ENCODE peak calls at places on chromosomes 12 and 14, in four cellular contexts. One of them, this sample, is unnamed.

GRCh38 chr14:51342226-51342625 is 102.2 kb downstream of the TMX1 start:
- DNase-seq in mesendoderm: no peak
- DNase-seq in neuronal stem cell: no peak
- DNase-seq in H9: no peak
- DNase-seq in this sample: peak

GRCh38 chr12:12506541-12506940 is 56.1 kb downstream of the DUSP16 start:
- DNase-seq in neuronal stem cell: no peak
- DNase-seq in mesendoderm: peak
- DNase-seq in H9: no peak
- DNase-seq in this sample: peak

GRCh38 chr12:107092669-107093546 is 441 bp downstream of the CRY1 start:
- DNase-seq in neuronal stem cell: peak
- DNase-seq in H9: peak
- DNase-seq in mesendoderm: peak
- DNase-seq in this sample: peak

GRCh38 chr12:112907415-112908157 is 824 bp downstream of the OAS1 start:
- DNase-seq in mesendoderm: no peak
- DNase-seq in neuronal stem cell: no peak
- DNase-seq in H9: no peak
- DNase-seq in this sample: no peak

GRCh38 chr14:77037886-77038511 is 9.5 kb upstream of the IRF2BPL start:
- DNase-seq in mesendoderm: no peak
- DNase-seq in neuronal stem cell: no peak
- DNase-seq in H9: no peak
- DNase-seq in this sample: peak

GRCh38 chr12:115866909-115867525 is 410.5 kb downstream of the MED13L start:
- DNase-seq in H9: peak
- DNase-seq in mesendoderm: peak
- DNase-seq in neuronal stem cell: no peak
- DNase-seq in this sample: no peak

GRCh38 chr12:57740656-57741412 is 2.3 kb upstream of the AGAP2 start:
- DNase-seq in mesendoderm: peak
- DNase-seq in neuronal stem cell: no peak
- DNase-seq in H9: peak
- DNase-seq in this sample: no peak

GRCh38 chr14:67879026-67879425 is 59.4 kb downstream of the RAD51B start:
- DNase-seq in neuronal stem cell: no peak
- DNase-seq in H9: no peak
- DNase-seq in mesendoderm: no peak
- DNase-seq in this sample: no peak

GRCh38 chr12:602700-603068 is 60.6 kb downstream of the NINJ2 start:
- DNase-seq in H9: no peak
- DNase-seq in mesendoderm: no peak
- DNase-seq in neuronal stem cell: no peak
- DNase-seq in this sample: no peak

GRCh38 chr12:98198261-98198982 is 317.0 kb upstream of the TMPO start:
- DNase-seq in mesendoderm: peak
- DNase-seq in H9: no peak
- DNase-seq in neuronal stem cell: no peak
- DNase-seq in this sample: no peak

GRCh38 chr12:58602736-58603135 is 317.6 kb downstream of the LRIG3 start:
- DNase-seq in neuronal stem cell: no peak
- DNase-seq in H9: no peak
- DNase-seq in mesendoderm: no peak
- DNase-seq in this sample: no peak

GRCh38 chr12:118145113-118145797 is 9.3 kb downstream of the PEBP1 start:
- DNase-seq in neuronal stem cell: no peak
- DNase-seq in mesendoderm: no peak
- DNase-seq in H9: no peak
- DNase-seq in this sample: no peak

GRCh38 chr14:31787377-31787776 is 226.2 kb downstream of the NUBPL start:
- DNase-seq in neuronal stem cell: no peak
- DNase-seq in H9: no peak
- DNase-seq in mesendoderm: no peak
- DNase-seq in this sample: no peak

GRCh38 chr12:3750616-3751015 is 2.3 kb downstream of the CRACR2A start:
- DNase-seq in H9: peak
- DNase-seq in mesendoderm: no peak
- DNase-seq in neuronal stem cell: no peak
- DNase-seq in this sample: no peak

GRCh38 chr12:3520168-3520567 is 29.2 kb downstream of the PRMT8 start:
- DNase-seq in mesendoderm: no peak
- DNase-seq in neuronal stem cell: no peak
- DNase-seq in H9: peak
- DNase-seq in this sample: no peak

GRCh38 chr14:53845813-53846693 is 110.6 kb downstream of the BMP4 start:
- DNase-seq in neuronal stem cell: no peak
- DNase-seq in H9: no peak
- DNase-seq in mesendoderm: peak
- DNase-seq in this sample: no peak

GRCh38 chr14:91229005-91229382 is 15.5 kb downstream of the GPR68 start:
- DNase-seq in neuronal stem cell: no peak
- DNase-seq in mesendoderm: no peak
- DNase-seq in H9: no peak
- DNase-seq in this sample: no peak
- H3K23ac ChIP-seq in neuronal stem cell: no peak
- H3K23ac ChIP-seq in mesendoderm: no peak
- H3K23ac ChIP-seq in H9: no peak
- H3K23ac ChIP-seq in this sample: no peak

GRCh38 chr12:124915249-124916236 is 1.1 kb upstream of the UBC start:
- DNase-seq in H9: peak
- DNase-seq in mesendoderm: no peak
- DNase-seq in neuronal stem cell: no peak
- DNase-seq in this sample: peak
- H4K8ac ChIP-seq in H9: no peak
- H4K8ac ChIP-seq in mesendoderm: peak
- H4K8ac ChIP-seq in neuronal stem cell: no peak
- H4K8ac ChIP-seq in this sample: peak

DNA sequence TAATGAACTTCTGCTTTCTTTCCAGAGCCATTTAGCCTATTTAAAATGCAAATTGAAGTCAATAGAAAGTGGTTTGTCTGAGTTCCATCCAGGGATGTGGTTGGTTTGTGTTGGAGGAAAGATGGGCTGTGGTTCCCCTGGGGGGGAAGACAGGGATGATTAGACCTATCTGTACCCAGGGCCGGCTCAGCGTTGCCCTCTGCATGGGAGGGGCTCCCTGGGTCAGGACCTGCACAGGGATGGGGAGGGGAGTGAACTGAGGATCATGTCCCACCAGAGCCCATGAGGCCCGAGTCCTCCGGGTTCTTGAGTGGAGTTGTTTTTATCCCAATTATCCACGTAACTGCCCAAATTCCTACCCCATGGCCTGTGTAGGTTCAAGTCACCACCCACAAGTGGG is 76.9 kb upstream of the SFSWAP start:
- DNase-seq in mesendoderm: no peak
- DNase-seq in neuronal stem cell: no peak
- DNase-seq in H9: no peak
- DNase-seq in this sample: no peak
- H3K23ac ChIP-seq in mesendoderm: no peak
- H3K23ac ChIP-seq in neuronal stem cell: no peak
- H3K23ac ChIP-seq in H9: no peak
- H3K23ac ChIP-seq in this sample: peak

GRCh38 chr14:75989134-75989533 is 3.6 kb downstream of the IFT43 start:
- DNase-seq in H9: no peak
- DNase-seq in mesendoderm: no peak
- DNase-seq in neuronal stem cell: no peak
- DNase-seq in this sample: peak

GRCh38 chr14:75987201-75987970 is 1.8 kb downstream of the IFT43 start:
- DNase-seq in mesendoderm: no peak
- DNase-seq in H9: no peak
- DNase-seq in neuronal stem cell: no peak
- DNase-seq in this sample: no peak

GRCh38 chr14:75984674-75985073 is 889 bp upstream of the IFT43 start:
- DNase-seq in H9: no peak
- DNase-seq in neuronal stem cell: no peak
- DNase-seq in mesendoderm: no peak
- DNase-seq in this sample: no peak

GRCh38 chr14:75985618-75986438 is at the start of gene IFT43:
- DNase-seq in neuronal stem cell: peak
- DNase-seq in H9: peak
- DNase-seq in mesendoderm: peak
- DNase-seq in this sample: peak

GRCh38 chr14:75986439-75986765 is 839 bp downstream of the IFT43 start:
- DNase-seq in mesendoderm: no peak
- DNase-seq in neuronal stem cell: no peak
- DNase-seq in H9: no peak
- DNase-seq in this sample: no peak
- H4K8ac ChIP-seq in mesendoderm: no peak
- H4K8ac ChIP-seq in neuronal stem cell: no peak
- H4K8ac ChIP-seq in H9: no peak
- H4K8ac ChIP-seq in this sample: no peak

GRCh38 chr12:54162741-54163140 is 26.0 kb downstream of the SMUG1 start:
- DNase-seq in mesendoderm: no peak
- DNase-seq in neuronal stem cell: no peak
- DNase-seq in H9: no peak
- DNase-seq in this sample: no peak
- H3K23ac ChIP-seq in mesendoderm: no peak
- H3K23ac ChIP-seq in neuronal stem cell: no peak
- H3K23ac ChIP-seq in H9: no peak
- H3K23ac ChIP-seq in this sample: no peak

DNA sequence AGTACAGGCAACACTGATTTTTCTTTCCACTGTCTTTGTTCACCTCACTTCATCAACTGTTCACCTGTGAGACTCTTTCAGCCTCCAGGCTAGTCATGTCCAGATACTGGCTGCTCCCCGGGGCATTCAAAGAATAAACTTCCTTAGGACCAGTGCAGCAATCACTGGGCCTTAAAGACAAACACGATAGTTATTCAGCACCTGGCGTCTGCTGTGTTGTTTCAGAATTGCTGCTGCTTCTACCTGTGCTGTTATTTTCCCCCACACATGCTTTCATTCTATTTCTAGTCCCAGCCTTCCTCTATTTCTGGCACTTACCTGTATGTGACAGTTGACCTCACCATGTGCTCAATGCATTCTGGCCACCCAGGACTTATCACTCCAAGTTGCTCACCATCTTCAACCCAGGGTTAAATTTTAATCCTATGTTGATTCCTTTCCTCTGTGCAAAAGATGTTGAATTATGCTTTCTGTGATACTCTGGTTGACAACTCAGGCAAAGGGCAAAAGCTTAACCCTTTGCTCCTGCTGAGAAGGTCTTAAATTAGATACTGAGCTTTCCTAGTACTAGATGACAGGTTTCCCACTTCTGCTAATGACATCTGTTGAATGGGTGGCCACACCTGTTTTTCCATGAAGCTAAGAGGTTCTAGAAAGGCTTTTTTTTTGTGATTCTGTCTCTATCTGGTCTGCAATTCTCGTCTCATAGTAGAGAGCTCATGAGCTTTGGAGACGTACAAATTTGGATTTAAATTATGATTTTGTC is 41.4 kb downstream of the PTPRQ start:
- DNase-seq in neuronal stem cell: no peak
- DNase-seq in H9: no peak
- DNase-seq in mesendoderm: no peak
- DNase-seq in this sample: no peak
- H4K8ac ChIP-seq in neuronal stem cell: no peak
- H4K8ac ChIP-seq in H9: no peak
- H4K8ac ChIP-seq in mesendoderm: no peak
- H4K8ac ChIP-seq in this sample: no peak